ENCODE peak calls at places on chromosome 4, in ten cellular contexts. E, X, F, N, T, U, K, S, A and V are unnamed samples.

GRCh38 chr4:13126976-13127910 is 356.9 kb downstream of the RAB28 start:
- DNase-seq in E (no peak), N (no peak), S (no peak), U (no peak), T (no peak), K (no peak), X (no peak), A (no peak), F (no peak), V (no peak)

GRCh38 chr4:5660185-5660584 is 48.2 kb downstream of the EVC2 start:
- DNase-seq in E (no peak), A (no peak), S (no peak), N (peak), U (no peak), F (no peak), X (no peak), T (peak), K (no peak), V (no peak)

GRCh38 chr4:25938251-25939186 is 24.5 kb downstream of the SMIM20 start:
- DNase-seq in U (no peak), E (no peak), X (no peak), N (peak), T (peak), S (no peak), A (no peak), F (no peak), K (peak), V (no peak)

GRCh38 chr4:170007113-170007512 is 19.1 kb downstream of the MFAP3L start:
- DNase-seq in K (no peak), S (no peak), A (no peak), F (no peak), X (no peak), E (no peak), U (no peak), N (no peak), T (no peak), V (no peak)

GRCh38 chr4:109434793-109435080 is 1.1 kb downstream of the SEC24B start:
- DNase-seq in T (peak), K (no peak), S (no peak), A (no peak), X (no peak), U (no peak), E (no peak), N (no peak), F (no peak), V (no peak)

GRCh38 chr4:125115941-125116340 is 198.8 kb upstream of the FAT4 start:
- DNase-seq in K (no peak), U (no peak), A (no peak), E (no peak), T (peak), N (no peak), S (no peak), X (no peak), F (peak), V (no peak)

GRCh38 chr4:183257808-183258207 is 62.3 kb downstream of the CLDN22 start:
- DNase-seq in T (no peak), N (no peak), X (no peak), A (no peak), K (no peak), F (no peak), U (no peak), S (no peak), E (no peak), V (no peak)

GRCh38 chr4:122973465-122973864 is 51.1 kb upstream of the NUDT6 start:
- DNase-seq in N (no peak), X (no peak), K (no peak), F (no peak), T (no peak), E (no peak), S (no peak), A (no peak), U (no peak), V (no peak)

GRCh38 chr4:150145950-150146340 is 67.7 kb downstream of the DCLK2 start:
- DNase-seq in F (no peak), N (no peak), E (no peak), X (no peak), K (no peak), A (no peak), T (no peak), U (no peak), S (no peak), V (no peak)

GRCh38 chr4:24896977-24897376 is 15.9 kb downstream of the CCDC149 start:
- DNase-seq in U (no peak), K (no peak), T (no peak), N (no peak), S (no peak), X (no peak), A (no peak), F (no peak), E (no peak), V (no peak)

GRCh38 chr4:139658983-139659382 is 6.6 kb upstream of the MGST2 start:
- DNase-seq in F (no peak), N (no peak), T (no peak), A (no peak), K (no peak), S (no peak), X (no peak), U (no peak), E (no peak), V (no peak)

GRCh38 chr4:139654516-139654915 is 11.1 kb upstream of the MGST2 start:
- DNase-seq in U (no peak), F (no peak), X (no peak), A (no peak), E (no peak), N (no peak), T (no peak), S (no peak), K (no peak), V (no peak)

GRCh38 chr4:139655116-139655515 is 10.5 kb upstream of the MGST2 start:
- DNase-seq in T (peak), A (no peak), S (peak), U (no peak), X (no peak), F (no peak), N (peak), K (no peak), E (no peak), V (no peak)

GRCh38 chr4:139658185-139658584 is 7.4 kb upstream of the MGST2 start:
- DNase-seq in A (no peak), S (no peak), K (no peak), F (no peak), N (no peak), E (no peak), T (no peak), U (no peak), X (peak), V (no peak)

GRCh38 chr4:139656614-139657486 is 8.8 kb upstream of the MGST2 start:
- DNase-seq in A (peak), S (peak), F (peak), E (peak), X (peak), N (peak), K (peak), T (peak), U (peak), V (peak)
- TF ChIP-seq CTCF in A (peak), S (peak), F (peak), E (peak), X (peak), N (peak), K (peak), T (peak), U (peak), V (peak)

DNA sequence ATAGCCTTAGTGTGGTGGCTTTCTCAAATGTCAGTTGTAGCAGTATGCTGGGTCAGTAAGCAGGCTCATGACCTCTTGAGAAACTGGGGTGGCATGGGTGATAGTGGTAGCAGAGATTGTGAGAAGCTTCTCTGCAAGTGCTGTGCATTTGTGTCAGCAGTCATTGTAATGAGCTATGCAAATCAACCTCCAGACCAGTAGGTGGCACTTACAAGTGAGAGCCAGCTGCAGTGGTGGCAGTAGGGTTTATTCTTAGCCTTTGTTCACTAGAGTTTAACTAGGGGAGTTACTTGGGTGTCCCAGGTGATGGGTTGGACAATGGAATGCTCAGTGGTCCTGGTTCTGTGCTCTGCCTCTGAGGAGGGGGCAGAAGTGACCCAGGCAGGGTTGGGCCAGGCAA is 818.7 kb downstream of the PCDH7 start:
- DNase-seq in N (no peak), E (no peak), F (no peak), T (no peak), X (no peak), U (no peak), K (no peak), S (no peak), A (no peak), V (no peak)
- TF ChIP-seq CTCF in N (no peak), E (no peak), F (no peak), T (no peak), X (no peak), U (no peak), K (no peak), S (no peak), A (no peak), V (no peak)

DNA sequence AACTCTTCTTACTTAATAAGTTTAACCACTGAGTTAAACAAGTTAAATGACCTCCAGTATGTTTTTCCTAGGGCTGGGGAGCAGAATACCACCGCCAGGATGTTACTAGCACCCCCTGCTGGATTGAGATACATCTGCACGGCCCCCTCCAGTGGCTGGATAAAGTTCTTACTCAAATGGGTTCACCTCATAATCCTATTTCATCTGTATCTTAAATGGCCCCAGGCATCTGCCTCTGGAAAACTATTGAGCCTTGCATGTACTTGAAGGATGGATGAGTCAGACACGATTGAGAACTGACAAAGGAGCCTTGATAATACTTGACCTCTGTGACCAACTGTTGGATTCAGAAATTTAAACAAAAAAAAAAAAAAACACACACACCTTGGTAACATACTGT is 61.5 kb upstream of the MMAA start:
- DNase-seq in A (peak), N (peak), T (peak), U (peak), E (peak), K (peak), F (peak), S (peak), X (no peak), V (no peak)
- TF ChIP-seq CTCF in A (peak), N (peak), T (peak), U (peak), E (peak), K (peak), F (peak), S (peak), X (peak), V (peak)

DNA sequence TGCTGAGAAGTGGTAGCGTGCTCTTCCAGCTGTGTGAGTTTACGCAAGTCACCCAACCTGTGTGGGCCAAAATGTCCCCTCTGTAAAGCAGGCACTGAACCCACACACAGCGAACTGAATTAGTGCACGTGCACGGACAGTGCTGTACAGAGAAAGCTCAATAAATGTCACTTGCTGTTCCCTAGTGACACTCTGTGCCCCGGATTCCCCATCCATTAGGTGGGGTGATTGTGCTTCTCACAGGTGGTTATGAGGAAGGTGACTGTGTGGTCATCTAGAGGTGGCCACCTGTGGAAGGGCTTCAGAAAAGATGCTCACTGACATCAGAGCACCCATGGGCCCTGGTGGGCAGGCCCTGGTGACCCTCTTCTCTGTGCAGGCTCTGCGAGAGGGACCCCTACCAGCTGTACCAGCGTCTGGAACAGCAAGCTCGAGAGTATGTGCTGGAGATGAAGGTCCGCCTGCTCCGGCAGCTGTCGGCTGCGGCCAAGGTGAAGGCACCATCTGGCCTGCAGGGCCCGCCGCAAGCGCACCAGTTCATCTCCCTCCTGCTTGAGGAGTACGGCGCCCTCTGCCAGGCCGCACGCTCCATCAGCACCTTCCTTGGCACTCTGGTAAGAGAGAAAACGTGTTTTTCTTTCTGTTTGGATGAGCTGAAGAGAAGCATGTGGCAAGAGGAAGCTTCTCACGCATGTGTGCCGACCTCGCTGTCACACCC is 94.3 kb downstream of the FAM193A start:
- DNase-seq in A (no peak), K (no peak), F (no peak), N (no peak), S (no peak), E (no peak), X (no peak), T (no peak), U (no peak), V (peak)
- TF ChIP-seq CTCF in A (no peak), K (no peak), F (no peak), N (no peak), S (no peak), E (no peak), X (no peak), T (no peak), U (no peak), V (no peak)

DNA sequence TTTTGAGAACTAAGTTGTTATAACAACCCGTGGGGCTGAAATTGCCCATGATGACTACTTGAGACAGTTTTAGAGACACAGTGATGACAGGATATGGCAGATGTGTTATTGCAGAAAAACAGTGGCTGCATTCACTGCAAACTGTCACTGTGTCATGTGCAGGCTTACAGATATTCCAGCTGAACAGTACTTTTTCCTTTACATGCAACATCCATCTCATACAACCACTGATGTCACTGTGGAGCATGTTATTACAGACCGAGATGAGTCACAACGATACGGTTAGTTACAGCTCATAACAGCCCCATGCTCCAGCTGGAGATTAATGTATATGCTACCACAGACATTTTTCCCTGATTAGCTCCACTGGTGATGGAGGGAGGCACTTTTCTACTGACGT is 207.4 kb downstream of the TMA16 start:
- DNase-seq in X (no peak), U (no peak), A (no peak), N (peak), K (peak), F (no peak), E (no peak), S (no peak), T (peak), V (no peak)
- TF ChIP-seq CTCF in X (no peak), U (no peak), A (no peak), N (no peak), K (no peak), F (no peak), E (no peak), S (no peak), T (no peak), V (no peak)

GRCh38 chr4:184282251-184282713 is 64.6 kb upstream of the ENPP6 start:
- DNase-seq in S (no peak), A (no peak), T (no peak), N (peak), E (no peak), K (peak), F (no peak), X (no peak), U (peak), V (peak)
- TF ChIP-seq CTCF in S (no peak), A (no peak), T (no peak), N (peak), E (peak), K (peak), F (no peak), X (no peak), U (peak), V (peak)

GRCh38 chr4:130333241-130333759 is 1237.3 kb downstream of the C4orf33 start:
- DNase-seq in S (no peak), E (no peak), K (no peak), T (no peak), N (no peak), U (no peak), F (no peak), A (no peak), X (no peak), V (no peak)

GRCh38 chr4:130335417-130336194 is 1239.7 kb downstream of the C4orf33 start:
- DNase-seq in T (no peak), U (no peak), S (no peak), X (no peak), F (no peak), K (no peak), A (no peak), E (no peak), N (no peak), V (peak)

GRCh38 chr4:130336585-130337217 is 1240.7 kb downstream of the C4orf33 start:
- DNase-seq in E (no peak), A (no peak), X (no peak), S (peak), U (no peak), K (no peak), T (peak), N (no peak), F (no peak), V (no peak)
- TF ChIP-seq CTCF in E (peak), A (peak), X (no peak), S (peak), U (peak), K (peak), T (peak), N (peak), F (no peak), V (peak)